ENCODE peak calls at places on chromosome 9, in seven cellular contexts. X is lung; D is astrocyte of the spinal cord; E is bronchial epithelial cell; H is mammary epithelial cell; R is activated CD4-positive, alpha-beta T cell treated with anti-CD3 and anti-CD28 coated beads for 4 hours; I is cardiac fibroblast. V is an unnamed sample.

GRCh38 chr9:87569008-87569908 is 71.6 kb downstream of the DAPK1 start:
- DNase-seq in X (no peak), D (peak), E (no peak), H (no peak), R (no peak), I (peak), V (no peak)

GRCh38 chr9:36905101-36906066 is 128.7 kb downstream of the PAX5 start:
- DNase-seq in X (no peak), D (no peak), E (no peak), H (no peak), R (no peak), I (no peak), V (no peak)

GRCh38 chr9:125126019-125126746 is 17.1 kb downstream of the SCAI start:
- DNase-seq in X (peak), D (peak), E (peak), H (peak), R (peak), I (peak), V (peak)

GRCh38 chr9:9792144-9792857 is 820.5 kb downstream of the PTPRD start:
- DNase-seq in X (no peak), D (no peak), E (no peak), H (no peak), R (no peak), I (no peak), V (no peak)

GRCh38 chr9:106878943-106879916 is 16.3 kb downstream of the ZNF462 start:
- DNase-seq in X (peak), D (peak), E (peak), H (peak), R (no peak), I (peak), V (no peak)

GRCh38 chr9:34027845-34028574 is 20.7 kb downstream of the UBAP2 start:
- DNase-seq in X (no peak), D (no peak), E (no peak), H (no peak), R (no peak), I (no peak), V (no peak)

GRCh38 chr9:35791321-35791921 is at the start of gene NPR2:
- DNase-seq in X (no peak), D (no peak), E (no peak), H (no peak), R (no peak), I (peak), V (no peak)

GRCh38 chr9:90441814-90442213 is 200.8 kb downstream of the DIRAS2 start:
- DNase-seq in X (no peak), D (no peak), E (peak), H (no peak), R (no peak), I (no peak), V (no peak)

GRCh38 chr9:4750021-4750673 is 9.1 kb upstream of the AK3 start:
- DNase-seq in X (no peak), D (peak), E (peak), H (peak), R (no peak), I (peak), V (peak)

V was measured in naive thymus-derived CD4-positive, alpha-beta T cell.